ENCODE peak calls at places on chromosomes 3 and 15, in eight cellular contexts. A is H9; F is stimulated activated CD8-positive, alpha-beta memory T cell treated with anti-CD3 and anti-CD28 coated beads, Interleukin-7, amount 100 ng/mL, for 24 hours; U is Daoy; J is LoVo; H is PC-3; Q is NCI-H2107; S is T-helper 22 cell. V is an unnamed sample.

GRCh38 chr3:13740795-13741194 is 139.1 kb downstream of the WNT7A start:
- DNase-seq in A (no peak), F (no peak), U (no peak), J (no peak), H (no peak), Q (no peak), S (no peak), V (no peak)

GRCh38 chr3:106119691-106120090 is 250.9 kb upstream of the CBLB start:
- DNase-seq in A (no peak), F (no peak), U (peak), J (no peak), H (peak), Q (no peak), S (no peak), V (no peak)

GRCh38 chr15:98953000-98953776 is 54.4 kb downstream of the PGPEP1L start:
- DNase-seq in A (no peak), F (no peak), U (no peak), J (no peak), H (no peak), Q (no peak), S (no peak), V (peak)

GRCh38 chr3:107204121-107204520 is 173.1 kb upstream of the CCDC54 start:
- DNase-seq in A (no peak), F (no peak), U (no peak), J (no peak), H (no peak), Q (no peak), S (no peak), V (no peak)

GRCh38 chr3:167066977-167067843 is 312.9 kb downstream of the ZBBX start:
- DNase-seq in A (no peak), F (no peak), U (no peak), J (no peak), H (peak), Q (no peak), S (no peak), V (no peak)

GRCh38 chr3:195868866-195869412 is 39.4 kb downstream of the TNK2 start:
- DNase-seq in A (no peak), F (no peak), U (no peak), J (no peak), H (no peak), Q (no peak), S (no peak), V (no peak)

GRCh38 chr15:35705030-35705884 is 159.3 kb upstream of the DPH6 start:
- DNase-seq in A (no peak), F (no peak), U (no peak), J (no peak), H (no peak), Q (no peak), S (no peak), V (no peak)

GRCh38 chr3:115348951-115349745 is 202.1 kb upstream of the ZBTB20 start:
- DNase-seq in A (no peak), F (no peak), U (peak), J (no peak), H (no peak), Q (no peak), S (no peak), V (no peak)

GRCh38 chr3:150355581-150355980 is 52.5 kb upstream of the TSC22D2 start:
- DNase-seq in A (no peak), F (no peak), U (no peak), J (no peak), H (peak), Q (no peak), S (no peak), V (no peak)

GRCh38 chr15:48176097-48176496 is 2.0 kb downstream of the MYEF2 start:
- DNase-seq in A (no peak), F (no peak), U (peak), J (no peak), H (no peak), Q (no peak), S (no peak), V (no peak)

GRCh38 chr3:16439848-16440708 is 73.4 kb downstream of the RFTN1 start:
- DNase-seq in A (no peak), F (no peak), U (no peak), J (no peak), H (no peak), Q (no peak), S (no peak), V (no peak)

GRCh38 chr3:161014997-161015749 is 90.0 kb downstream of the B3GALNT1 start:
- DNase-seq in A (no peak), F (no peak), U (no peak), J (no peak), H (no peak), Q (no peak), S (no peak), V (no peak)

GRCh38 chr3:81709606-81710005 is 51.8 kb downstream of the GBE1 start:
- DNase-seq in A (no peak), F (no peak), U (no peak), J (no peak), H (no peak), Q (no peak), S (no peak), V (no peak)

GRCh38 chr3:105362021-105362665 is 4.6 kb upstream of the ALCAM start:
- DNase-seq in A (no peak), F (no peak), U (peak), J (no peak), H (peak), Q (no peak), S (no peak), V (no peak)

GRCh38 chr3:160577551-160578195 is 12.3 kb upstream of the KPNA4 start:
- DNase-seq in A (no peak), F (no peak), U (peak), J (no peak), H (peak), Q (peak), S (no peak), V (no peak)

GRCh38 chr3:160162440-160162839 is 62.8 kb upstream of the C3orf80 start:
- DNase-seq in A (peak), F (no peak), U (peak), J (no peak), H (no peak), Q (no peak), S (no peak), V (no peak)

GRCh38 chr15:61195116-61196002 is 33.7 kb downstream of the RORA start:
- DNase-seq in A (no peak), F (no peak), U (peak), J (peak), H (peak), Q (no peak), S (no peak), V (no peak)

GRCh38 chr3:36864180-36865053 is 80.4 kb downstream of the TRANK1 start:
- DNase-seq in A (no peak), F (no peak), U (no peak), J (no peak), H (no peak), Q (no peak), S (no peak), V (no peak)

GRCh38 chr3:76415384-76415783 is 624.5 kb upstream of the ROBO2 start:
- DNase-seq in A (no peak), F (no peak), U (no peak), J (no peak), H (no peak), Q (no peak), S (no peak), V (no peak)

GRCh38 chr3:128489860-128490649 is 2.9 kb downstream of the GATA2 start:
- DNase-seq in A (peak), F (no peak), U (peak), J (no peak), H (peak), Q (no peak), S (no peak), V (peak)

GRCh38 chr3:94234177-94234788 is 171.4 kb downstream of the NSUN3 start:
- DNase-seq in A (no peak), F (no peak), U (peak), J (peak), H (peak), Q (no peak), S (no peak), V (no peak)

GRCh38 chr3:182375921-182376320 is 417.4 kb upstream of the ATP11B start:
- DNase-seq in A (no peak), F (no peak), U (no peak), J (no peak), H (no peak), Q (peak), S (no peak), V (no peak)

GRCh38 chr3:42590989-42591756 is 513 bp downstream of the SS18L2 start:
- DNase-seq in A (no peak), F (no peak), U (peak), J (no peak), H (no peak), Q (no peak), S (no peak), V (no peak)

GRCh38 chr3:139780603-139781002 is 102.8 kb upstream of the NMNAT3 start:
- DNase-seq in A (no peak), F (no peak), U (peak), J (no peak), H (no peak), Q (no peak), S (no peak), V (no peak)

GRCh38 chr15:67607959-67608605 is 65.6 kb downstream of the MAP2K5 start:
- DNase-seq in A (no peak), F (no peak), U (no peak), J (no peak), H (no peak), Q (no peak), S (no peak), V (no peak)

GRCh38 chr3:128072454-128073184 is 20.4 kb downstream of the SEC61A1 start:
- DNase-seq in A (no peak), F (no peak), U (no peak), J (no peak), H (no peak), Q (no peak), S (no peak), V (no peak)

GRCh38 chr15:99440551-99441426 is 125.0 kb upstream of the MEF2A start:
- DNase-seq in A (peak), F (no peak), U (no peak), J (no peak), H (no peak), Q (no peak), S (no peak), V (no peak)

GRCh38 chr15:76978522-76979330 is 16.2 kb upstream of the PSTPIP1 start:
- DNase-seq in A (no peak), F (no peak), U (no peak), J (no peak), H (no peak), Q (no peak), S (no peak), V (no peak)

GRCh38 chr15:93366387-93367100 is 277.5 kb upstream of the RGMA start:
- DNase-seq in A (no peak), F (no peak), U (no peak), J (no peak), H (no peak), Q (no peak), S (no peak), V (no peak)

GRCh38 chr3:166456291-166456690 is 619.1 kb upstream of the BCHE start:
- DNase-seq in A (no peak), F (no peak), U (no peak), J (no peak), H (peak), Q (no peak), S (no peak), V (no peak)

GRCh38 chr3:101816215-101817149 is 32.8 kb upstream of the NFKBIZ start:
- DNase-seq in A (no peak), F (no peak), U (no peak), J (no peak), H (peak), Q (no peak), S (no peak), V (no peak)

GRCh38 chr3:23659274-23659673 is 146.5 kb upstream of the UBE2E1 start:
- DNase-seq in A (no peak), F (no peak), U (no peak), J (no peak), H (no peak), Q (no peak), S (no peak), V (no peak)

GRCh38 chr15:66743204-66743603 is 41.2 kb downstream of the SMAD6 start:
- DNase-seq in A (no peak), F (no peak), U (no peak), J (no peak), H (no peak), Q (no peak), S (no peak), V (no peak)

GRCh38 chr3:152474585-152474984 is 205.9 kb downstream of the MBNL1 start:
- DNase-seq in A (no peak), F (no peak), U (peak), J (peak), H (peak), Q (peak), S (no peak), V (no peak)

V was measured in left cardiac atrium.